ENCODE peak calls at places on chromosomes 11 and 22, in seven cellular contexts. One of them, this sample, is unnamed.

GRCh38 chr22:49983148-49984042 is 22.8 kb downstream of the PIM3 start:
- DNase-seq in BJ: no peak
- DNase-seq in ureter: no peak
- DNase-seq in GM23338: peak
- DNase-seq in iPS DF 19.7: no peak
- DNase-seq in mucosa of descending colon: no peak
- DNase-seq in osteoblast: peak
- DNase-seq in this sample: no peak

GRCh38 chr11:22471405-22471804 is 133.2 kb downstream of the SLC17A6 start:
- DNase-seq in osteoblast: peak
- DNase-seq in GM23338: no peak
- DNase-seq in iPS DF 19.7: no peak
- DNase-seq in BJ: no peak
- DNase-seq in ureter: no peak
- DNase-seq in mucosa of descending colon: no peak
- DNase-seq in this sample: no peak

GRCh38 chr11:69683764-69684333 is 8.7 kb upstream of the LTO1 start:
- DNase-seq in BJ: no peak
- DNase-seq in mucosa of descending colon: peak
- DNase-seq in iPS DF 19.7: no peak
- DNase-seq in ureter: no peak
- DNase-seq in osteoblast: peak
- DNase-seq in GM23338: peak
- DNase-seq in this sample: no peak

GRCh38 chr11:100562102-100562501 is 125.0 kb upstream of the ARHGAP42 start:
- DNase-seq in iPS DF 19.7: no peak
- DNase-seq in osteoblast: peak
- DNase-seq in ureter: no peak
- DNase-seq in mucosa of descending colon: no peak
- DNase-seq in BJ: peak
- DNase-seq in GM23338: no peak
- DNase-seq in this sample: no peak

GRCh38 chr11:46543564-46543963 is 50.3 kb downstream of the AMBRA1 start:
- DNase-seq in GM23338: no peak
- DNase-seq in osteoblast: no peak
- DNase-seq in iPS DF 19.7: no peak
- DNase-seq in ureter: no peak
- DNase-seq in mucosa of descending colon: no peak
- DNase-seq in BJ: no peak
- DNase-seq in this sample: no peak

GRCh38 chr22:41966607-41967240 is 2.5 kb upstream of the SEPTIN3 start:
- DNase-seq in iPS DF 19.7: peak
- DNase-seq in osteoblast: peak
- DNase-seq in ureter: no peak
- DNase-seq in BJ: peak
- DNase-seq in GM23338: peak
- DNase-seq in mucosa of descending colon: peak
- DNase-seq in this sample: peak

GRCh38 chr11:87445002-87445401 is 407.3 kb downstream of the TMEM135 start:
- DNase-seq in iPS DF 19.7: no peak
- DNase-seq in ureter: no peak
- DNase-seq in GM23338: no peak
- DNase-seq in osteoblast: peak
- DNase-seq in BJ: peak
- DNase-seq in mucosa of descending colon: no peak
- DNase-seq in this sample: no peak

GRCh38 chr22:44755000-44755399 is 2.6 kb downstream of the ARHGAP8 start:
- DNase-seq in iPS DF 19.7: no peak
- DNase-seq in osteoblast: no peak
- DNase-seq in mucosa of descending colon: peak
- DNase-seq in BJ: no peak
- DNase-seq in GM23338: no peak
- DNase-seq in ureter: no peak
- DNase-seq in this sample: no peak

GRCh38 chr11:10318527-10318802 is 13.6 kb downstream of the ADM start:
- DNase-seq in osteoblast: no peak
- DNase-seq in ureter: no peak
- DNase-seq in BJ: no peak
- DNase-seq in GM23338: peak
- DNase-seq in mucosa of descending colon: peak
- DNase-seq in iPS DF 19.7: no peak
- DNase-seq in this sample: no peak